ENCODE peak calls at places on chromosomes 1 and 21, in four cellular contexts. One of them, this sample, is unnamed.
A peak's percentile ranks its signal among the peaks of the same experiment; 100 is the strongest.

GRCh38 chr21:31798842-31799691 is 67.1 kb upstream of the SCAF4 start:
- DNase-seq in HepG2: no peak
- DNase-seq in K562: no peak
- DNase-seq in A549: no peak
- DNase-seq in this sample: no peak

GRCh38 chr1:220441211-220441610 is 86.7 kb upstream of the MARK1 start:
- DNase-seq in HepG2: no peak
- DNase-seq in K562: no peak
- DNase-seq in A549: no peak
- DNase-seq in this sample: no peak

GRCh38 chr21:35178812-35179211 is 129.7 kb upstream of the RUNX1 start:
- DNase-seq in HepG2: no peak
- DNase-seq in K562: no peak
- DNase-seq in A549: no peak
- DNase-seq in this sample: peak; percentile 10

GRCh38 chr1:34166191-34167090 is 1.4 kb upstream of the CSMD2 start:
- DNase-seq in HepG2: no peak
- DNase-seq in K562: no peak
- DNase-seq in A549: no peak
- DNase-seq in this sample: no peak

GRCh38 chr21:34886554-34887385 is 162.3 kb downstream of the RUNX1 start:
- DNase-seq in HepG2: no peak
- DNase-seq in K562: peak; percentile 44
- DNase-seq in A549: no peak
- DNase-seq in this sample: peak; percentile 57

GRCh38 chr1:116377564-116378529 is 4.8 kb downstream of the ATP1A1 start:
- DNase-seq in HepG2: peak; percentile 79
- DNase-seq in K562: no peak
- DNase-seq in A549: no peak
- DNase-seq in this sample: peak; percentile 94

GRCh38 chr1:172003766-172004530 is 162.7 kb downstream of the DNM3 start:
- DNase-seq in HepG2: no peak
- DNase-seq in K562: no peak
- DNase-seq in A549: no peak
- DNase-seq in this sample: no peak

GRCh38 chr1:1916882-1917281 is 1.8 kb downstream of the CALML6 start:
- DNase-seq in HepG2: no peak
- DNase-seq in K562: no peak
- DNase-seq in A549: no peak
- DNase-seq in this sample: no peak

GRCh38 chr1:27806758-27807157 is 23.8 kb upstream of the PPP1R8 start:
- DNase-seq in HepG2: no peak
- DNase-seq in K562: no peak
- DNase-seq in A549: no peak
- DNase-seq in this sample: no peak

GRCh38 chr21:44066116-44066515 is 41.1 kb upstream of the PWP2 start:
- DNase-seq in HepG2: no peak
- DNase-seq in K562: no peak
- DNase-seq in A549: no peak
- DNase-seq in this sample: no peak

GRCh38 chr21:46350571-46350970 is 26.6 kb downstream of the PCNT start:
- DNase-seq in HepG2: no peak
- DNase-seq in K562: no peak
- DNase-seq in A549: no peak
- DNase-seq in this sample: no peak

GRCh38 chr1:21536223-21536622 is 27.0 kb downstream of the ALPL start:
- DNase-seq in HepG2: no peak
- DNase-seq in K562: no peak
- DNase-seq in A549: no peak
- DNase-seq in this sample: no peak

GRCh38 chr1:15343729-15344128 is 66.0 kb upstream of the EFHD2 start:
- DNase-seq in HepG2: no peak
- DNase-seq in K562: no peak
- DNase-seq in A549: no peak
- DNase-seq in this sample: no peak

GRCh38 chr21:39078322-39079065 is 104.8 kb downstream of the PSMG1 start:
- DNase-seq in HepG2: no peak
- DNase-seq in K562: no peak
- DNase-seq in A549: no peak
- DNase-seq in this sample: no peak

GRCh38 chr1:235938714-235939487 is 72.2 kb upstream of the LYST start:
- DNase-seq in HepG2: no peak
- DNase-seq in K562: no peak
- DNase-seq in A549: no peak
- DNase-seq in this sample: peak; percentile 47

GRCh38 chr1:22111115-22111514 is 31.8 kb downstream of the WNT4 start:
- DNase-seq in HepG2: no peak
- DNase-seq in K562: no peak
- DNase-seq in A549: no peak
- DNase-seq in this sample: no peak

GRCh38 chr1:203480525-203481084 is 5.0 kb downstream of the PRELP start:
- DNase-seq in HepG2: no peak
- DNase-seq in K562: peak; percentile 88
- DNase-seq in A549: peak; percentile 63
- DNase-seq in this sample: peak; percentile 40

GRCh38 chr1:36080801-36081200 is 3.1 kb upstream of the TEKT2 start:
- DNase-seq in HepG2: no peak
- DNase-seq in K562: no peak
- DNase-seq in A549: no peak
- DNase-seq in this sample: no peak
- TF ChIP-seq MYC in HepG2: no peak
- TF ChIP-seq MYC in K562: no peak
- TF ChIP-seq MYC in A549: no peak
- TF ChIP-seq MYC in this sample: no peak

GRCh38 chr1:12486401-12487005 is 131.5 kb downstream of the DHRS3 start:
- DNase-seq in HepG2: no peak
- DNase-seq in K562: no peak
- DNase-seq in A549: peak; percentile 9
- DNase-seq in this sample: no peak
- TF ChIP-seq JUN in HepG2: no peak
- TF ChIP-seq JUN in K562: no peak
- TF ChIP-seq JUN in A549: no peak
- TF ChIP-seq JUN in this sample: no peak

DNA sequence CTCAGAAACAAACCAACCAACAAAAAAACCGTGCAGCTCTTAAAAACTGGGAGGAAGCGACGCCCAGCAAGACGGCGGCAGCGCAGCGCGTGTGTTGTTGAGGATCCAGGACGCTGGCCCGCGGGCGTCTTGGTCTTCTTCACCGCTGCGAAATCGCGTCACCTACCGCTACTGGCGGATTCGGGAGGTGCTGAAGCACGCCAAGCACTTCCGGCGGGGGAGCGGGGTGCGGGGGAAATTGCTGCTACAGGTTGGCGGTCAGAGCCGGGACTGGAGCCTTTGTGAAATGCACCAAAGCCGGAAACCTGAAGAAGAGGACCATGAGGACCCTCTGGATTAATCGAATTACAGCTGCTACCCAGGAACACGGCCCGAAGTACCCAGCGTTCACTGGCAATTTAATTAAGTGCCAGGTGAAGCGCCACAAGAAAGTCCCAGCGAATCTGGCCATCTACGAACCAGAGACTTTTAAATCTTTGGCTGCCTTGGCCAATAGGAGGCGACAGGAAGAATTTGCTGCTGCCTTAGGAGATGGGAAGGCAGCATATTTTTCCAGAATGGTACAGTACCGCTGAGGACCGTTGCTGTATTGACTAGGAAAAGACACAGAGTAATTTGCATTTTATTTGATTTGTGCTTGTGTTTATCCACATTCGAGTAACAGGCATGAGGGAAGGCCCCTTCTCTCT is 11.9 kb upstream of the RIPPLY3 start:
- DNase-seq in HepG2: no peak
- DNase-seq in K562: no peak
- DNase-seq in A549: no peak
- DNase-seq in this sample: no peak
- TF ChIP-seq MYC in HepG2: no peak
- TF ChIP-seq MYC in K562: no peak
- TF ChIP-seq MYC in A549: no peak
- TF ChIP-seq MYC in this sample: no peak

GRCh38 chr1:6127587-6128163 is 52.4 kb downstream of the CHD5 start:
- DNase-seq in HepG2: no peak
- DNase-seq in K562: peak; percentile 100
- DNase-seq in A549: peak; percentile 54
- DNase-seq in this sample: peak; percentile 56
- TF ChIP-seq JUN in HepG2: no peak
- TF ChIP-seq JUN in K562: peak; percentile 39
- TF ChIP-seq JUN in A549: no peak
- TF ChIP-seq JUN in this sample: no peak

DNA sequence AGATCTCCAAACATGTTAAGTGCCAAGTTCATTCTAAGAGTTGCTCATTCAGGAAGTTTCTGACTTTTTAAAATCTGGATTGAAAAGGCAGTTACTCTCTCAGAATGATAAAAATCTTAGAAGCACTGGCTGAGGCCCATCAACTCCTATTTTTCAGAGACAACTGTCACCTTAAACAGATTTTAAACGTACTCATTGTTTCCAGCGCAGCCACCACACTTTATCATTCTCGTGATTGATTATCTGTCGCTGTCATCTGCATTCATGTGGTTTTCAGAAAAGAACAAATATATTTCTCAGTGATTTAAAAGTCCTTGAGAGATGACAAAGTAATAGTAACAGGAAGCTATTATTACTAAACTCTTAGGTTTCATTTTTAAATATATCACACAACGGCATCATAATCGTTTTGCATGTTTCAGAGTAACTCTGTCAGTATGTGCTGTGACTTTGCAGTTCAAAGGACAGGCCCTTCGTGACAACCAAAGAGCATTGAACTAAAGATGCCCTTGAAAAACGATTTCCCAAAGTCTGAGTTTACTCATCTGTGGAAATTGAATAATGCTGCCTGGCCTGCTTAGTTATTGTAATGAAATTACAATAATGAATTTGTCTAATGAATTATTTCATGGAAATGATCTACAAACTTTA is 14.9 kb upstream of the KCNK1 start:
- DNase-seq in HepG2: no peak
- DNase-seq in K562: no peak
- DNase-seq in A549: no peak
- DNase-seq in this sample: no peak
- TF ChIP-seq MYC in HepG2: no peak
- TF ChIP-seq MYC in K562: no peak
- TF ChIP-seq MYC in A549: no peak
- TF ChIP-seq MYC in this sample: no peak

GRCh38 chr1:17451731-17452130 is 12.3 kb upstream of the RCC2 start:
- DNase-seq in HepG2: no peak
- DNase-seq in K562: no peak
- DNase-seq in A549: no peak
- DNase-seq in this sample: no peak
- TF ChIP-seq JUN in HepG2: no peak
- TF ChIP-seq JUN in K562: no peak
- TF ChIP-seq JUN in A549: no peak
- TF ChIP-seq JUN in this sample: no peak

GRCh38 chr1:108661030-108661609 is at the start of gene HENMT1:
- DNase-seq in HepG2: no peak
- DNase-seq in K562: no peak
- DNase-seq in A549: peak; percentile 19
- DNase-seq in this sample: peak; percentile 85
- TF ChIP-seq MYC in HepG2: no peak
- TF ChIP-seq MYC in K562: no peak
- TF ChIP-seq MYC in A549: no peak
- TF ChIP-seq MYC in this sample: no peak

This sample was measured in endothelial cell of umbilical vein.